ENCODE peak calls at places on chromosome 3, in five cellular contexts. G, M, N, I and P are unnamed samples.

GRCh38 chr3:131840151-131840797 is 194.5 kb downstream of the CPNE4 start:
- DNase-seq in G (no peak), M (no peak), N (no peak), I (peak), P (no peak)

GRCh38 chr3:207973-208372 is 11.4 kb downstream of the CHL1 start:
- DNase-seq in G (no peak), M (no peak), N (no peak), I (no peak), P (no peak)

GRCh38 chr3:133426721-133427120 is 26.9 kb downstream of the BFSP2 start:
- DNase-seq in G (no peak), M (no peak), N (no peak), I (peak), P (no peak)

GRCh38 chr3:155631323-155632019 is 113.4 kb downstream of the PLCH1 start:
- DNase-seq in G (no peak), M (no peak), N (no peak), I (no peak), P (no peak)

GRCh38 chr3:171436380-171436779 is 23.8 kb downstream of the TNIK start:
- DNase-seq in G (no peak), M (no peak), N (no peak), I (no peak), P (no peak)

GRCh38 chr3:101068876-101069606 is 75.8 kb upstream of the ABI3BP start:
- DNase-seq in G (no peak), M (no peak), N (no peak), I (peak), P (no peak)

GRCh38 chr3:40290396-40290795 is 19.1 kb upstream of the EIF1B start:
- DNase-seq in G (no peak), M (no peak), N (no peak), I (no peak), P (no peak)

GRCh38 chr3:47014036-47014435 is 34.6 kb downstream of the NBEAL2 start:
- DNase-seq in G (no peak), M (no peak), N (no peak), I (no peak), P (no peak)

GRCh38 chr3:141336672-141337522 is 31.4 kb upstream of the ZBTB38 start:
- DNase-seq in G (no peak), M (no peak), N (peak), I (peak), P (peak)

GRCh38 chr3:30779686-30780287 is 114.7 kb downstream of the GADL1 start:
- DNase-seq in G (peak), M (no peak), N (no peak), I (peak), P (no peak)

GRCh38 chr3:196097373-196098154 is 15.7 kb upstream of the TFRC start:
- DNase-seq in G (no peak), M (no peak), N (no peak), I (no peak), P (no peak)

GRCh38 chr3:113828605-113829004 is 10.0 kb upstream of the GRAMD1C start:
- DNase-seq in G (no peak), M (no peak), N (no peak), I (no peak), P (no peak)

GRCh38 chr3:113829576-113830354 is 8.8 kb upstream of the GRAMD1C start:
- DNase-seq in G (no peak), M (no peak), N (no peak), I (peak), P (no peak)

GRCh38 chr3:113819866-113820265 is 18.7 kb upstream of the GRAMD1C start:
- DNase-seq in G (no peak), M (no peak), N (no peak), I (no peak), P (no peak)

DNA sequence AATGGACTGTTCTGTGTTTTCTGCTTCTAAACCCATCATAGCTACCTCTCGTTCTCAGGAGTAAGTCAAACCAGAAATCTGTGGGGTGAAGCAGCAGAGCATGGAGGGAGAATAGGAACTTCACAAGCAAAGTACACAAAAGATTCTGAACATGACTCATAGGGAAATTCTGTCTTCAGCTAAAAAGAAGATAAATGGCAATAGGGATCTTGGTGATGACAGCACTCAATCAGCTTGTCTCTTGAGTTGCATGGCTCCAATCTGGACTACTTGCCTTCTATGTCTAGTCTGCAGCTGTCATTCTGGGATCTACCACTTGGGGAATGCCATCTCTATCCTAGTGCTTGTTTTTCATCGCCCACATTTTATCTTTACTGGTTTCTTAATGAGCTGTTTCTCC is 13.5 kb upstream of the GRAMD1C start:
- DNase-seq in G (no peak), M (no peak), N (peak), I (peak), P (no peak)
- TF ChIP-seq CTCF in G (peak), M (no peak), N (peak), I (peak), P (peak)

GRCh38 chr3:17027344-17027743 is 142.6 kb downstream of the PLCL2 start:
- DNase-seq in G (no peak), M (no peak), N (no peak), I (peak), P (no peak)
- H3K4me3 ChIP-seq in G (no peak), M (no peak), N (no peak), I (no peak), P (no peak)

DNA sequence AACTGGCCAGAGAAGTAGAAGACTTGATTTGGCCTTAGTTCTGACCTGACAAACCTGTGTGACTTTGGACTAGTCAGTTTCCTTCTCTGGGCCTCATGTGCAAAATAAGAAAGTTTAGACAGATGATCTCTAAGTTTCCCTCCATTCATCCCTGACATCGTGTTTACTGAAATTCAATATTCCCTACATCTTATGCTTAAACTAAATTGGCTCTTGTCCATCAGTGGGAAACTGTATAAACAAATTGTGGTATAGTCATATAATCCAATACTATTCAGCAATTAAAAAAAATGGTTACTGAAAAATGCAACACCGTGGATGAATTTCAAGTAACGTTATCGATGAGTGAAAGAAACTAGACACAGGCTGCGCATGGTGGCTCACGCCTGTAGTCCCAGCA is 64.4 kb upstream of the HRH1 start:
- DNase-seq in G (no peak), M (no peak), N (no peak), I (peak), P (no peak)
- TF ChIP-seq CTCF in G (no peak), M (no peak), N (no peak), I (no peak), P (no peak)

DNA sequence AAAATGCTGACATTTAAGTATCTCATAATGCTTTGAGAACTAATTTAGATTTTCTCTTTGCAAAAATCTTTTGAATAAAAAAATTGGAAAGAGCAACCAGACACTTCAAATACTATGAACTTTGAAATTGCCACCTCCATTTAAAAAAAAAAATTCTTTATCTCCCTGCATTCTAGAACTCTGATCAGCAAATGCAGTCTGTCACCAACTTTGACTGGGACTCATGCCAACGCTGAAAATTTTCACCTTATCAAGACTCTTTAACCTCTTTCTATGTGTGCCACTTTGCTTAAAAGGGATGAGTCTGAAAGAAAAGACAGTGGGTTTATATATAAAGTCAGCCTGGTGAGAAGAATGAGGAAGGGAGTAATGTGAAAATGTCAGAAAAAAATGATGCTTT is 191.2 kb upstream of the ARPP21 start:
- DNase-seq in G (no peak), M (no peak), N (no peak), I (no peak), P (no peak)
- H3K4me3 ChIP-seq in G (no peak), M (no peak), N (no peak), I (no peak), P (no peak)

GRCh38 chr3:14606663-14607339 is 44.8 kb upstream of the CCDC174 start:
- DNase-seq in G (no peak), M (no peak), N (no peak), I (no peak), P (no peak)

GRCh38 chr3:14602804-14603644 is 48.5 kb upstream of the CCDC174 start:
- DNase-seq in G (peak), M (no peak), N (no peak), I (no peak), P (no peak)

GRCh38 chr3:14605070-14605469 is 46.5 kb upstream of the CCDC174 start:
- DNase-seq in G (no peak), M (no peak), N (no peak), I (peak), P (no peak)

GRCh38 chr3:14605744-14606143 is 45.8 kb upstream of the CCDC174 start:
- DNase-seq in G (no peak), M (no peak), N (no peak), I (no peak), P (no peak)

DNA sequence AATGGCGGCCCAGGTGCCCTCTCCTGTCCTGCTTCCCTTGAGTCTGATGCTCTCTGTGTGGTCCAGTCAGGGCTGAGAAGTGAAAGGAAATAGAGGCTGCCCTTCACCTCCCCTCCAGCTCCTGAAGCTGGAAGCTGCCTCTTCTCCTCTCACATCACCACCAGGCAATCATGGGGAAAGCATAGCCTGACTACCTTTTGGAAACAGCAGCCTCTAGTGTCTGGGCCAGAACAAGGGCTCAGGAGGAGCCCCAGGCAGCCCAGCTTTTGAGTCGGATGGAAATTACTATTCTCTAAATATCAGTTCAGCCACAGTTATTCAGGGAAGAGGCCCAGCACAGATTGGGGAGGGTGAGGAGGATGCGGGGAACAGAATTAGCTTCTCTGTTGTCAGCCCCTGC is 43.3 kb upstream of the CCDC174 start:
- DNase-seq in G (peak), M (no peak), N (no peak), I (no peak), P (no peak)
- TF ChIP-seq CTCF in G (peak), M (no peak), N (no peak), I (no peak), P (no peak)